ENCODE peak calls at places on chromosome 1, in seven cellular contexts. W is thoracic aorta, T is lower lobe of right lung, F is epithelial cell of proximal tubule, R is A549, Z is AG09309, X is IMR-90. O is an unnamed sample.

GRCh38 chr1:43308635-43309580 is 8.1 kb downstream of the TIE1 start:
- DNase-seq in W (no peak), R (no peak), Z (no peak), X (no peak), T (peak; percentile 34), F (no peak), O (no peak)

GRCh38 chr1:55362558-55362957 is 147.4 kb upstream of the USP24 start:
- DNase-seq in T (no peak), Z (peak; percentile 44), F (peak; percentile 35), W (no peak), X (peak; percentile 85), R (no peak), O (peak; percentile 77)

GRCh38 chr1:162922196-162922595 is 61.2 kb upstream of the CCDC190 start:
- DNase-seq in F (no peak), W (no peak), X (no peak), T (no peak), R (no peak), Z (no peak), O (peak; percentile 23)

GRCh38 chr1:240234477-240235225 is 143.0 kb downstream of the FMN2 start:
- DNase-seq in W (no peak), F (no peak), R (no peak), T (no peak), Z (peak; percentile 75), X (peak; percentile 83), O (peak; percentile 84)

GRCh38 chr1:178694923-178695525 is 30.0 kb upstream of the RALGPS2 start:
- DNase-seq in X (no peak), Z (no peak), F (no peak), R (no peak), W (no peak), T (no peak), O (no peak)

GRCh38 chr1:186327331-186327730 is 47.7 kb downstream of the TPR start:
- DNase-seq in R (no peak), W (no peak), X (no peak), Z (no peak), T (no peak), F (no peak), O (no peak)

GRCh38 chr1:33436557-33437296 is 5.8 kb upstream of the PHC2 start:
- DNase-seq in T (no peak), Z (no peak), R (no peak), W (no peak), X (peak; percentile 28), F (no peak), O (no peak)

GRCh38 chr1:185733818-185734709 is at the start of gene HMCN1:
- DNase-seq in F (no peak), X (peak; percentile 65), Z (no peak), W (peak; percentile 36), T (peak; percentile 63), R (peak; percentile 26), O (peak; percentile 82)

GRCh38 chr1:75316230-75316629 is 182.0 kb downstream of the LHX8 start:
- DNase-seq in X (no peak), W (no peak), R (no peak), Z (no peak), T (no peak), F (no peak), O (no peak)

GRCh38 chr1:245205864-245206263 is 51.1 kb downstream of the KIF26B start:
- DNase-seq in R (no peak), W (no peak), X (no peak), Z (no peak), F (no peak), T (no peak), O (no peak)

GRCh38 chr1:24149854-24150227 is 6.9 kb upstream of the IL22RA1 start:
- DNase-seq in T (no peak), F (no peak), R (peak; percentile 76), X (peak; percentile 69), Z (peak; percentile 23), W (no peak), O (peak; percentile 44)

GRCh38 chr1:153880962-153881361 is 41.8 kb downstream of the GATAD2B start:
- DNase-seq in R (no peak), X (peak; percentile 98), F (peak; percentile 70), W (peak; percentile 59), Z (peak; percentile 33), T (peak; percentile 87), O (peak; percentile 67)

GRCh38 chr1:200184196-200184595 is 156.7 kb downstream of the NR5A2 start:
- DNase-seq in F (peak; percentile 84), X (peak; percentile 54), T (peak; percentile 94), R (peak; percentile 70), Z (peak; percentile 78), W (peak; percentile 52), O (peak; percentile 90)

GRCh38 chr1:198577444-198577843 is 37.0 kb upstream of the ATP6V1G3 start:
- DNase-seq in R (no peak), F (no peak), Z (peak; percentile 79), X (peak; percentile 87), W (no peak), T (no peak), O (peak; percentile 94)

GRCh38 chr1:116066868-116067563 is 44.2 kb upstream of the MAB21L3 start:
- DNase-seq in R (no peak), W (no peak), X (peak; percentile 51), Z (peak; percentile 82), F (no peak), T (no peak), O (peak; percentile 93)

GRCh38 chr1:10795305-10796021 is 983 bp downstream of the CASZ1 start:
- DNase-seq in X (no peak), R (no peak), T (peak; percentile 63), W (no peak), Z (no peak), F (no peak), O (no peak)

GRCh38 chr1:175274368-175274767 is 81.8 kb upstream of the KIAA0040 start:
- DNase-seq in T (no peak), X (no peak), W (no peak), Z (no peak), R (no peak), F (no peak), O (no peak)

GRCh38 chr1:54846301-54846700 is 40.7 kb downstream of the DHCR24 start:
- DNase-seq in Z (no peak), W (no peak), X (no peak), F (no peak), T (no peak), R (no peak), O (no peak)

GRCh38 chr1:58155418-58156123 is 391.0 kb downstream of the OMA1 start:
- DNase-seq in T (no peak), R (no peak), W (no peak), X (no peak), F (no peak), Z (no peak), O (peak; percentile 1)

DNA sequence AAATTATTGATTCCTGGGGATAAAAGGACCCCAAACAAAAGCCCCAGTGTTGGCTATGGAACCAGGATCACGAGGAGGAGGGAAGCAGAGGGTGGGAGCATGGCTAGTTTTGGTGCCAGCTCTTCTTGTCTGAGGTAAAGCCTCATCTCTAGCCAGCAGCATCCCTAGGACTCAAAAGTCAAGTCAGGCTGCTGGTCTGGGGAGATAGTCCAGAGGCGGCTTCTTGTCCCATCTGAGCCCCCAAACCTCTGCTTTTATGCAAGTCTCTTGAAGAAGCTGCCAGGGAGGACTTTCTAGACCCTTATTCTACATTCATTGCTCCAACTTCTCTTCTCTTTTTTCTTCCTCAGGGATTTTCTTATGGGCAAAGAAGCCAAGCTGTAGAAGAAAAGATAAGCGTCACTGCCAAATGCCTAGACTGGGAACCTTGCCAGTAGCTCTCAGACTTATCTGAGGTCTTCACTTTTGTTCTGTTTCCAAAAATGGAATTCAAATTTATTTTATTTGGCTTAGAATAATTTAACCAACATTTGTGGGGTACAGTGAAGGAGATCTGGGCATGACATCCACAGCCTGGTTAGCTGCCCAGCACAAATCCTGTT is 6.9 kb upstream of the ANKRD35 start:
- DNase-seq in X (peak; percentile 71), T (no peak), R (no peak), W (no peak), Z (no peak), F (no peak), O (peak; percentile 13)
- H3K4me3 ChIP-seq in X (no peak overlapping the region), T (no peak overlapping the region), R (no peak overlapping the region), W (peak overlapping the region; percentile 39), Z (no peak overlapping the region), F (no peak overlapping the region), O (peak overlapping the region; percentile 6)

DNA sequence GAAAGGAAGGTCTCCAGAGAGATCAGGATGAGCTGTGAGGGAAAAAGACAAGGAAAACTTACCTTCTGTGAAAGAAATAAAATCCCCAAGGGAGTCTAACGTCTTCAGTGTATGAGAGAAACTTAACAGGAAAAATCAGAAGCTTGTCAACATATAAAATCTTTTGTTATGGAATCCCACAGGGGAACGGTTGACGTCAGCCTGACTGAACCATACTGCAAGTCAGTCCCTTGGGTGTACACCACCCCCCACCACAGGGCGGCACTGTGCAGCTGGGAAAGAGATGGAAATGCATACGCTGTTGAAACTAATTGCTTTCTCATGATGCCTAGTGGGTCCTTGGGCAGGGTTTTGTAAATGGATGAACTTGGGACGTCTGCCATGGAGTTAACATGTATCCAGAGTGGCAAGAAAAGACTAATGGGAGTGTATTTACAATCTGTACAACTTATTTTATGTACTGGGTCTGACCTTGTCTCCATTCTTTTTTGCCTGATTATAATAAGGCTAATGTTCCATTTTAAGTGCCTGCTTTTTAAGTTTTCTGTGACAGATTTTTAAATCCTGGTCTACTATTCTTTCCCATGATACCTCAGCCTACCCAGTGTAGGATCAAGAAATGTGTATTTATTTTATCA is 22.7 kb downstream of the UTP25 start:
- DNase-seq in T (no peak), R (peak; percentile 44), W (no peak), X (peak; percentile 45), Z (no peak), F (no peak), O (peak; percentile 78)
- TF ChIP-seq CTCF in T (peak; percentile 35), R (peak; percentile 58), W (no peak), X (peak; percentile 55), Z (peak; percentile 63), F (peak; percentile 88), O (peak; percentile 74)

GRCh38 chr1:2555634-2556276 is 416 bp upstream of the TNFRSF14 start:
- DNase-seq in F (no peak), X (no peak), W (no peak), T (peak; percentile 93), R (no peak), Z (no peak), O (peak; percentile 39)
- H3K4me3 ChIP-seq in F (peak overlapping the region; percentile 81), X (peak overlapping the region; percentile 44), W (peak overlapping the region; percentile 95), T (peak overlapping the region; percentile 95), R (no peak overlapping the region), Z (peak overlapping the region; percentile 76), O (peak overlapping the region; percentile 72)

GRCh38 chr1:14109276-14109635 is 409.3 kb downstream of the PRDM2 start:
- DNase-seq in T (no peak), W (no peak), R (no peak), F (no peak), Z (no peak), X (no peak), O (no peak)

GRCh38 chr1:14113271-14113670 is 413.3 kb downstream of the PRDM2 start:
- DNase-seq in F (no peak), T (no peak), X (no peak), R (no peak), W (no peak), Z (no peak), O (no peak)

GRCh38 chr1:14110040-14110439 is 410.1 kb downstream of the PRDM2 start:
- DNase-seq in X (no peak), T (no peak), Z (no peak), F (no peak), W (no peak), R (no peak), O (peak; percentile 3)

GRCh38 chr1:14112613-14113012 is 412.6 kb downstream of the PRDM2 start:
- DNase-seq in T (no peak), Z (no peak), W (no peak), X (no peak), R (no peak), F (no peak), O (no peak)

DNA sequence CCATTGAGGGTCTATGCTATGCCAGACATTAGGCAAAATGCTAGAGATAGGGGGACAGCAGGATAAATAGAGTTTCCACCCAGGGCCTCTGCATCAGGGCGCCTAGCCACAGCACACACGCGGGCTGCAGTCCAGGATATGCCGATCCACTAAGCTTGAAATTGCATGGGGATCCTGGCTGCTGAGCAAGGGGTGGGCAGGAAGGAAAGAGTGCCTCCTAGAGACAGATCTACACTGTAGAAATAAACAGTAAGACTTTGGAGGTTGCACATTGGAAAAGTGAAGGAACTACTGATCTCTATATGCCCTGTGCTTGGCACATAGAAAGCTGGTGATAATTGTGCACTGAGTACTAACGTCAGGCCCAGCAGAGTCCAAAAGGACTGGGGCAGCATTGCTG is 411.1 kb downstream of the PRDM2 start:
- DNase-seq in W (no peak), Z (no peak), F (no peak), T (no peak), R (no peak), X (no peak), O (no peak)
- TF ChIP-seq CTCF in W (no peak), Z (no peak), F (peak; percentile 32), T (no peak), R (no peak), X (no peak), O (no peak)

O was measured in AG10803.